ENCODE peak calls at places on chromosomes 12 and 14, in five cellular contexts. J is H1; E is fibroblast of lung; Q is CD4-positive, CD25-positive, alpha-beta regulatory T cell; O is effector memory CD4-positive, alpha-beta T cell. A is an unnamed sample.

GRCh38 chr14:77268989-77269595 is 1.9 kb downstream of the NGB start:
- DNase-seq in E (no peak), J (no peak), Q (no peak), O (no peak), A (no peak)

GRCh38 chr14:67934087-67934486 is 114.5 kb downstream of the RAD51B start:
- DNase-seq in E (peak; percentile 93), Q (peak; percentile 49), J (no peak), O (no peak), A (peak; percentile 90)

GRCh38 chr12:6818246-6819006 is 3.2 kb upstream of the GPR162 start:
- DNase-seq in J (peak; percentile 77), E (no peak), Q (no peak), O (no peak), A (no peak)

GRCh38 chr14:25231006-25231405 is 181.1 kb upstream of the STXBP6 start:
- DNase-seq in E (no peak), J (no peak), Q (no peak), O (no peak), A (no peak)

GRCh38 chr14:51547260-51547659 is 104.5 kb upstream of the FRMD6 start:
- DNase-seq in O (no peak), J (no peak), E (peak; percentile 100), Q (no peak), A (peak; percentile 98)

GRCh38 chr12:109836916-109837315 is 3.7 kb upstream of the TRPV4 start:
- DNase-seq in J (no peak), O (no peak), E (no peak), Q (no peak), A (peak; percentile 56)

GRCh38 chr12:111426341-111427185 is 20.8 kb downstream of the SH2B3 start:
- DNase-seq in O (no peak), E (peak; percentile 25), J (no peak), Q (no peak), A (peak; percentile 54)

GRCh38 chr12:54418441-54419087 is 502 bp downstream of the ITGA5 start:
- DNase-seq in E (no peak), J (no peak), O (no peak), Q (no peak), A (peak; percentile 41)

GRCh38 chr14:95265106-95266094 is 54.3 kb downstream of the CLMN start:
- DNase-seq in Q (no peak), E (peak; percentile 76), J (no peak), O (no peak), A (peak; percentile 96)

GRCh38 chr12:9870311-9870866 is 1.2 kb upstream of the CLEC2B start:
- DNase-seq in E (peak; percentile 27), Q (no peak), J (no peak), O (no peak), A (peak; percentile 31)

GRCh38 chr14:84643438-84643837 is 886.5 kb upstream of the FLRT2 start:
- DNase-seq in E (no peak), Q (no peak), J (no peak), O (no peak), A (no peak)

GRCh38 chr12:46445551-46446235 is 73.1 kb upstream of the SLC38A2 start:
- DNase-seq in Q (no peak), J (no peak), O (no peak), E (no peak), A (no peak)

GRCh38 chr12:92538970-92539749 is 163.6 kb upstream of the PLEKHG7 start:
- DNase-seq in J (no peak), Q (no peak), O (no peak), E (peak; percentile 69), A (peak; percentile 84)

GRCh38 chr12:85713368-85713767 is 122.8 kb downstream of the RASSF9 start:
- DNase-seq in E (peak; percentile 32), J (no peak), Q (no peak), O (no peak), A (peak; percentile 34)

GRCh38 chr14:84927096-84927910 is 602.6 kb upstream of the FLRT2 start:
- DNase-seq in Q (no peak), O (no peak), J (no peak), E (peak; percentile 8), A (no peak)

GRCh38 chr14:65356327-65356836 is 56.1 kb upstream of the FUT8 start:
- DNase-seq in J (no peak), E (peak; percentile 64), O (no peak), Q (no peak), A (peak; percentile 95)

GRCh38 chr12:65765436-65765813 is 58.9 kb upstream of the HMGA2 start:
- DNase-seq in Q (no peak), J (no peak), E (peak; percentile 53), O (no peak), A (peak; percentile 58)

GRCh38 chr12:110367209-110367864 is 36.2 kb downstream of the ANAPC7 start:
- DNase-seq in O (no peak), Q (no peak), J (no peak), E (peak; percentile 46), A (no peak)

GRCh38 chr12:108156717-108157116 is 27.6 kb downstream of the WSCD2 start:
- DNase-seq in O (no peak), E (no peak), Q (no peak), J (no peak), A (no peak)

GRCh38 chr14:75258079-75258802 is 20.4 kb upstream of the FOS start:
- DNase-seq in O (no peak), Q (no peak), E (peak; percentile 87), J (no peak), A (peak; percentile 84)

GRCh38 chr14:83044001-83044400 is 1510.3 kb upstream of the SEL1L start:
- DNase-seq in E (no peak), O (no peak), J (no peak), Q (no peak), A (no peak)

DNA sequence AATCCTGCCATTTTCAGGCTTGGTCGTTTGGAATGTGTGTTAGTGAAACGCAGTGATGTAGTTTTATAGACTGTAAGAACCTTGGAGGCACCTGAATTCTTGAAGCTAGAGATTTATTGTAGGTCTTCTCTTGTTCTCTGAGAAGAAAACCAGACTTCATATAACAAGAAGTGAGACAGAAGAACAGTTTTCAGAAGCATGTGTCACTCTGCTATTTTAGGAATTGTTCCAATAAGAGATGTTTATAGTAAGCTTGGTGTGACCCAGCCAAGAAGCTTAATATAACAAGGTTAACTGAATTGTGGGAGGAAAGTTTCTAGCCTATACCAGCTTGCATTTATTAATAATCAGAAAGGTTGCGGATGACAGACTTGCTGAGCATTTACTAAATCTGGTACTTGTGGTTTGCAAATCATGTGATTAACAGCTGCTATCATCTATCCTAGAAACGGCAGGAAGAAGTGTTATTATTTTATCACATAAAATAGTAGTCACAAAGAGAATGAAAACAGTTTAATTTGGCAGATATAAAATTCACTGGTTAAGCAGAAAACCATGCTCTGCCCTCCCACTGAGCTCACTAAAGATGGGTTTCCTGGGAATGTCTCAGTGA is 49.2 kb upstream of the BCAT1 start:
- DNase-seq in E (peak; percentile 95), O (no peak), J (no peak), Q (peak; percentile 12), A (peak; percentile 72)
- H3K4me1 ChIP-seq in E (peaks cover 9% of the 10 kb centered on the region), O (no peaks in the 10 kb centered on the region), J (peaks cover 2% of the 10 kb centered on the region), Q (peaks cover 8% of the 10 kb centered on the region), A (peaks cover 18% of the 10 kb centered on the region)

DNA sequence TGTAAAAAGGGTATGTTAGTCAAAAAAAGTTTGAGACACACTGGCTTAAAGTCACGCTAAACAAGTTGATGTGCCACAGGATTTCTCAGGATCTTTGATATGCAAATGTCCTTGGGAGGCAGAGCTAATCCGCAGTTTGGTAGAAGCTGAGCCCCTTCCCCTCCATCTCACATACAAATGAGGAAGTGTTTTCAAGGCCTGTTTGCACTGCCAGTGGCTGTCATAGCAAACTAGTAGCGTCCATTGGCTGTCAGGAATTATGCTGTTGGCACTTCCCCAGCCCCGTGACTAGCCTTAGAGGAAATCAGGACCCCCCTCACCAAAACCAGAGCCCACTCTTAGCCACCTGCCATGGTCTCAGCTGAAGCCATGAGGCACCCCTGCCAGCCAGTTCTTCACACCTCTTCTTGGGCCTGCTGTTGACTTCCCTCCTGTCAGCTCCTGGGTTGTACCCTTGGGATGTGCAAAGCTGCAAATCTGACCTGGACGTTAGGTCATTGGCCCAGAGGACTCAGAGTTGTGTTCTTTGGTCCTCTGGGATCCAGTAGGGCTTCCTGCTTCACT is 254.0 kb downstream of the CACNA1C start:
- DNase-seq in E (no peak), O (no peak), Q (no peak), J (no peak), A (no peak)
- H3K4me1 ChIP-seq in E (peaks cover 22% of the 10 kb centered on the region), O (no peaks in the 10 kb centered on the region), Q (no peaks in the 10 kb centered on the region), J (peaks cover 18% of the 10 kb centered on the region), A (peaks cover 34% of the 10 kb centered on the region)

DNA sequence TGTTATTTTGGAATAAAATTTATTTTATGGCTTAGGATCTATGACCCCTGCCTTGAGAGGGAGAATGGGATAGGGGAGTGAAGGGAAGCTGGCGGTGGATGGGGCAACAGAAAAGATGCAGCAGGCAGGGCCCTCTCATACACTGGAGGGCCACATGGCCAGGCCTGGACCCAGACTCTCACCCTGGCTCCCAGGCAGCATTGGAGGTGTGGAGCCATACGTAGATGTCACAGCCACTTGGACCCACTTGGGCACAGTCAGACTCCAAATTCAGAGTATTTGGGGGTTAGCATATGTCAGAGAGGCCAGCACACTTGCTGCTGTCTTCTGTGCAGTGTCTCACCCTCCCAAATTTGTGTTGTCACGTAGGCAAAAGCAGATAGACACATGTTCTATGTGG is 6.5 kb downstream of the NAB2 start:
- DNase-seq in J (no peak), O (no peak), Q (no peak), E (no peak), A (no peak)
- H3K4me1 ChIP-seq in J (peaks cover 24% of the 10 kb centered on the region), O (peaks cover 19% of the 10 kb centered on the region), Q (peaks cover 35% of the 10 kb centered on the region), E (peaks cover 22% of the 10 kb centered on the region), A (peaks cover 32% of the 10 kb centered on the region)

GRCh38 chr12:64634508-64635092 is 24.3 kb downstream of the RASSF3 start:
- DNase-seq in E (no peak), Q (no peak), O (no peak), J (no peak), A (no peak)

GRCh38 chr12:64633186-64633939 is 23.1 kb downstream of the RASSF3 start:
- DNase-seq in O (no peak), E (no peak), Q (no peak), J (no peak), A (no peak)

GRCh38 chr12:64639466-64639865 is 29.2 kb downstream of the RASSF3 start:
- DNase-seq in Q (no peak), E (no peak), J (no peak), O (no peak), A (no peak)

GRCh38 chr12:64633940-64634337 is 23.6 kb downstream of the RASSF3 start:
- DNase-seq in J (no peak), O (no peak), E (peak; percentile 79), Q (no peak), A (peak; percentile 78)

GRCh38 chr12:64635356-64635998 is 25.2 kb downstream of the RASSF3 start:
- DNase-seq in Q (no peak), J (no peak), O (no peak), E (no peak), A (no peak)
- H3K4me1 ChIP-seq in Q (peaks cover 80% of the 10 kb centered on the region), J (peaks cover 4% of the 10 kb centered on the region), O (peaks cover 45% of the 10 kb centered on the region), E (no peaks in the 10 kb centered on the region), A (peaks cover 4% of the 10 kb centered on the region)

DNA sequence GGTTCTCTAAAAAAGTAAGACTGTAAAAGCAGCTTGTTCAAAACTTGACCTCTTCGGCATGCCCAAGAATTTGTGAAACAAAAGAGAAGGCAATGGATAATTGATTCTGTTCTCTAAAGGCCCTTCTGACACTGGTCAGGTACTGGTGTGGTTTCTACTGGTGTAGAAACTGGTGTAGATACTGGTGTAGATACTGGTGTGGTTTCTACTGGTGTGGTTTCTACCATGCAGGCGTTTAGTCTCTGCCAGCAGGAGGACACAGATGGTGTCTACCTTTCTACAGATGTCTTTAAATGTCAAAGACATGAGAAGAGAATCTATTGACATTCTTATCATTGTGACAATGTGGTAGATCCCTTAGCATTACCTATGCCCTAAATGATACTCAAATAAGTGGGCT is 107.4 kb downstream of the SAMD4A start:
- DNase-seq in Q (no peak), J (no peak), E (no peak), O (no peak), A (no peak)
- H3K4me1 ChIP-seq in Q (no peaks in the 10 kb centered on the region), J (peaks cover 31% of the 10 kb centered on the region), E (peaks cover 34% of the 10 kb centered on the region), O (no peaks in the 10 kb centered on the region), A (peaks cover 52% of the 10 kb centered on the region)

A was measured in GM23248.